ENCODE peak calls at places on chromosome 16, in six cellular contexts. Q, T, V, I, F and P are unnamed samples.

GRCh38 chr16:85380002-85380395 is 233.1 kb upstream of the GSE1 start:
- DNase-seq in Q (no peak), T (no peak), V (no peak), I (no peak), F (no peak), P (no peak)

GRCh38 chr16:23948949-23949392 is 113.2 kb downstream of the PRKCB start:
- DNase-seq in Q (no peak), T (no peak), V (no peak), I (no peak), F (no peak), P (no peak)

GRCh38 chr16:57141822-57142631 is 43.8 kb downstream of the PSME3IP1 start:
- DNase-seq in Q (no peak), T (no peak), V (peak), I (no peak), F (no peak), P (peak)

GRCh38 chr16:57091990-57092785 is at the start of gene CPNE2:
- DNase-seq in Q (peak), T (peak), V (peak), I (no peak), F (no peak), P (no peak)

GRCh38 chr16:29784157-29784556 is 6.1 kb downstream of the ZG16 start:
- DNase-seq in Q (no peak), T (no peak), V (no peak), I (no peak), F (no peak), P (no peak)

GRCh38 chr16:27449434-27450188 is 47.6 kb downstream of the IL21R start:
- DNase-seq in Q (no peak), T (no peak), V (peak), I (no peak), F (no peak), P (no peak)

GRCh38 chr16:73231969-73232554 is 184.1 kb upstream of the ZFHX3 start:
- DNase-seq in Q (peak), T (no peak), V (no peak), I (no peak), F (no peak), P (no peak)

GRCh38 chr16:75702247-75702646 is 986 bp upstream of the DUXB start:
- DNase-seq in Q (no peak), T (no peak), V (no peak), I (no peak), F (no peak), P (no peak)

GRCh38 chr16:24700549-24701392 is 28.7 kb upstream of the TNRC6A start:
- DNase-seq in Q (peak), T (no peak), V (no peak), I (peak), F (peak), P (no peak)

GRCh38 chr16:660459-661183 is 7.3 kb upstream of the RHOT2 start:
- DNase-seq in Q (peak), T (peak), V (peak), I (peak), F (no peak), P (peak)

GRCh38 chr16:76081936-76082335 is 195.3 kb upstream of the CNTNAP4 start:
- DNase-seq in Q (no peak), T (no peak), V (no peak), I (no peak), F (no peak), P (no peak)

GRCh38 chr16:51450913-51451312 is 299.8 kb upstream of the SALL1 start:
- DNase-seq in Q (no peak), T (no peak), V (no peak), I (no peak), F (no peak), P (no peak)

GRCh38 chr16:17305694-17306093 is 165.1 kb downstream of the XYLT1 start:
- DNase-seq in Q (no peak), T (no peak), V (peak), I (no peak), F (no peak), P (no peak)

GRCh38 chr16:84465154-84465553 is 39.3 kb downstream of the MEAK7 start:
- DNase-seq in Q (no peak), T (no peak), V (peak), I (no peak), F (no peak), P (no peak)

GRCh38 chr16:85428168-85428898 is 184.8 kb upstream of the GSE1 start:
- DNase-seq in Q (peak), T (no peak), V (peak), I (peak), F (no peak), P (no peak)

GRCh38 chr16:68367034-68367433 is 56.2 kb downstream of the PRMT7 start:
- DNase-seq in Q (peak), T (no peak), V (peak), I (peak), F (no peak), P (no peak)

GRCh38 chr16:85436207-85436606 is 176.9 kb upstream of the GSE1 start:
- DNase-seq in Q (no peak), T (no peak), V (no peak), I (no peak), F (no peak), P (no peak)

GRCh38 chr16:4487955-4488481 is 11.8 kb downstream of the HMOX2 start:
- DNase-seq in Q (peak), T (peak), V (no peak), I (no peak), F (no peak), P (no peak)

GRCh38 chr16:67563708-67564468 is 1.6 kb downstream of the CTCF start:
- DNase-seq in Q (peak), T (no peak), V (no peak), I (no peak), F (no peak), P (no peak)

GRCh38 chr16:72857841-72858594 is 189.9 kb downstream of the ZFHX3 start:
- DNase-seq in Q (no peak), T (no peak), V (no peak), I (no peak), F (no peak), P (peak)

GRCh38 chr16:456891-457483 is 31.5 kb downstream of the RAB11FIP3 start:
- DNase-seq in Q (peak), T (no peak), V (no peak), I (no peak), F (no peak), P (no peak)

GRCh38 chr16:50259334-50260205 is 6.8 kb upstream of the ADCY7 start:
- DNase-seq in Q (peak), T (peak), V (peak), I (no peak), F (no peak), P (peak)

GRCh38 chr16:81546781-81547180 is 102.2 kb downstream of the CMIP start:
- DNase-seq in Q (no peak), T (no peak), V (no peak), I (no peak), F (no peak), P (no peak)

GRCh38 chr16:89860747-89861304 is 12.6 kb upstream of the TCF25 start:
- DNase-seq in Q (peak), T (no peak), V (peak), I (peak), F (no peak), P (no peak)